ENCODE peak calls at places on chromosomes 3 and 15, in nine cellular contexts. L is transverse colon, T is IMR-90, C is sigmoid colon, J is left ventricle myocardium inferior, M is GM23248, B is astrocyte, G is heart left ventricle, Q is tibial nerve. V is an unnamed sample. For H3K9me3 and H3K4me1, the result is how much of the 10 kb centered on the place peaks cover.

GRCh38 chr3:159273608-159274007 is 471.8 kb downstream of the MFSD1 start:
- DNase-seq in M (peak), B (peak), L (no peak), C (no peak), Q (no peak), J (peak), G (peak), T (peak), V (no peak)

GRCh38 chr3:186609247-186609868 is 3.5 kb upstream of the AHSG start:
- DNase-seq in L (no peak), B (no peak), G (no peak), J (no peak), Q (no peak), M (peak), T (no peak), C (no peak), V (no peak)

GRCh38 chr3:84738101-84738500 is 220.7 kb upstream of the CADM2 start:
- DNase-seq in L (no peak), G (no peak), M (no peak), J (no peak), C (no peak), B (no peak), T (no peak), Q (no peak), V (no peak)

GRCh38 chr15:85094685-85095084 is 113.0 kb downstream of the PDE8A start:
- DNase-seq in J (no peak), Q (no peak), T (peak), C (no peak), B (peak), M (peak), G (no peak), L (no peak), V (no peak)

GRCh38 chr3:44992555-44993470 is 16.8 kb downstream of the EXOSC7 start:
- DNase-seq in B (no peak), Q (no peak), T (no peak), M (peak), L (no peak), C (peak), J (no peak), G (no peak), V (no peak)

GRCh38 chr3:908839-909238 is 184.0 kb upstream of the CNTN6 start:
- DNase-seq in B (no peak), M (peak), C (no peak), L (no peak), J (no peak), Q (no peak), G (no peak), T (no peak), V (no peak)

GRCh38 chr3:52834871-52835501 is at the start of gene MUSTN1:
- DNase-seq in J (peak), C (peak), T (peak), G (peak), M (no peak), B (no peak), L (no peak), Q (peak), V (no peak)

GRCh38 chr3:59575113-59576001 is 525.5 kb upstream of the CFAP20DC start:
- DNase-seq in J (peak), C (peak), M (peak), L (peak), G (peak), T (peak), B (peak), Q (peak), V (peak)

GRCh38 chr3:36700537-36701248 is 63.7 kb downstream of the DCLK3 start:
- DNase-seq in C (no peak), J (peak), T (peak), L (no peak), Q (peak), M (peak), G (peak), B (peak), V (no peak)

GRCh38 chr15:50876989-50877360 is 31.5 kb upstream of the AP4E1 start:
- DNase-seq in G (peak), C (peak), L (peak), T (peak), Q (peak), B (peak), J (peak), M (peak), V (peak)

GRCh38 chr3:95319921-95320494 is 1257.1 kb downstream of the NSUN3 start:
- DNase-seq in G (no peak), J (no peak), L (no peak), T (no peak), Q (no peak), C (no peak), M (no peak), B (peak), V (no peak)

GRCh38 chr3:61877359-61877770 is 316.0 kb downstream of the PTPRG start:
- DNase-seq in G (no peak), B (peak), M (peak), J (no peak), Q (no peak), L (no peak), C (no peak), T (no peak), V (no peak)

GRCh38 chr3:155631323-155632019 is 113.4 kb downstream of the PLCH1 start:
- DNase-seq in B (peak), L (no peak), C (no peak), T (no peak), J (no peak), G (no peak), Q (no peak), M (peak), V (no peak)

GRCh38 chr15:40060241-40060961 is 21.4 kb upstream of the SRP14 start:
- DNase-seq in C (no peak), Q (no peak), G (no peak), M (no peak), T (no peak), B (no peak), L (no peak), J (no peak), V (no peak)

GRCh38 chr3:60198179-60198578 is 1053.1 kb downstream of the FHIT start:
- DNase-seq in M (no peak), T (no peak), G (no peak), B (no peak), L (no peak), J (no peak), C (no peak), Q (no peak), V (no peak)

GRCh38 chr3:112302061-112302830 is 8.2 kb upstream of the SLC9C1 start:
- DNase-seq in M (no peak), Q (no peak), T (peak), G (no peak), L (no peak), C (no peak), J (no peak), B (no peak), V (no peak)

GRCh38 chr3:13420051-13420816 is at the start of gene NUP210:
- DNase-seq in G (no peak), Q (no peak), B (no peak), C (no peak), M (no peak), L (peak), T (no peak), J (peak), V (peak)

GRCh38 chr3:5017953-5018531 is 38.8 kb downstream of the BHLHE40 start:
- DNase-seq in Q (peak), T (no peak), B (peak), J (peak), L (peak), M (peak), C (peak), G (peak), V (no peak)

GRCh38 chr3:107798381-107798780 is 275.6 kb downstream of the BBX start:
- DNase-seq in J (no peak), L (no peak), T (peak), G (no peak), Q (no peak), M (peak), B (peak), C (no peak), V (no peak)

GRCh38 chr3:165742351-165742750 is 94.9 kb downstream of the BCHE start:
- DNase-seq in G (no peak), B (no peak), J (no peak), L (no peak), Q (no peak), C (no peak), M (no peak), T (no peak), V (no peak)

GRCh38 chr3:32106929-32107362 is 526 bp downstream of the GPD1L start:
- DNase-seq in J (peak), Q (peak), C (peak), L (peak), G (peak), B (no peak), T (no peak), M (peak), V (peak)

GRCh38 chr3:142536519-142536918 is 42.0 kb downstream of the ATR start:
- DNase-seq in G (no peak), T (no peak), J (no peak), M (no peak), B (no peak), C (no peak), Q (no peak), L (no peak), V (no peak)

GRCh38 chr15:65413760-65414144 is 9.0 kb downstream of the IGDCC4 start:
- DNase-seq in Q (no peak), B (no peak), L (no peak), G (no peak), M (no peak), C (no peak), T (no peak), J (no peak), V (no peak)

GRCh38 chr15:40302981-40303380 is 4.8 kb downstream of the PLCB2 start:
- DNase-seq in C (peak), Q (no peak), B (no peak), L (no peak), J (no peak), G (no peak), M (no peak), T (no peak), V (no peak)

GRCh38 chr3:67526246-67526645 is 128.2 kb downstream of the SUCLG2 start:
- DNase-seq in Q (no peak), L (no peak), B (peak), C (no peak), J (no peak), G (no peak), T (peak), M (peak), V (no peak)

GRCh38 chr3:27356976-27357375 is 12.2 kb downstream of the NEK10 start:
- DNase-seq in C (no peak), L (no peak), J (no peak), B (no peak), M (no peak), T (no peak), G (no peak), Q (no peak), V (no peak)

GRCh38 chr15:48722764-48723661 is 77.5 kb upstream of the FBN1 start:
- DNase-seq in G (no peak), B (peak), C (no peak), M (peak), Q (no peak), T (peak), J (no peak), L (no peak), V (no peak)

GRCh38 chr15:59420986-59421618 is 16.9 kb upstream of the FAM81A start:
- DNase-seq in J (no peak), T (peak), L (no peak), M (peak), G (no peak), C (no peak), B (peak), Q (no peak), V (no peak)

GRCh38 chr15:31303434-31304073 is 23.1 kb upstream of the KLF13 start:
- DNase-seq in M (peak), C (peak), G (no peak), L (peak), J (peak), T (no peak), Q (no peak), B (no peak), V (peak)

GRCh38 chr3:134985841-134986520 is 190.9 kb downstream of the EPHB1 start:
- DNase-seq in C (no peak), T (no peak), J (no peak), L (no peak), Q (no peak), B (peak), M (peak), G (no peak), V (no peak)

GRCh38 chr3:139491966-139492365 is 15.7 kb upstream of the RBP2 start:
- DNase-seq in Q (no peak), C (no peak), B (no peak), J (no peak), T (no peak), M (no peak), L (no peak), G (no peak), V (no peak)

GRCh38 chr3:174440350-174440716 is 418.8 kb upstream of the NAALADL2 start:
- DNase-seq in T (peak), Q (peak), C (peak), G (no peak), L (peak), B (peak), M (peak), J (no peak), V (no peak)

GRCh38 chr3:40827942-40828688 is 303.4 kb downstream of the ZNF621 start:
- DNase-seq in C (peak), J (peak), Q (peak), B (no peak), L (peak), T (no peak), M (peak), G (peak), V (no peak)

GRCh38 chr3:188389711-188390346 is 235.9 kb downstream of the LPP start:
- DNase-seq in B (no peak), M (peak), Q (peak), T (no peak), C (peak), J (peak), L (peak), G (peak), V (peak)

GRCh38 chr15:58628206-58629057 is 121.1 kb downstream of the ADAM10 start:
- DNase-seq in C (no peak), Q (no peak), G (no peak), B (no peak), M (peak), J (no peak), L (no peak), T (no peak), V (peak)

GRCh38 chr3:141986548-141987107 is 110.2 kb downstream of the ATP1B3 start:
- DNase-seq in Q (no peak), B (no peak), C (no peak), J (no peak), M (no peak), L (no peak), G (no peak), T (no peak), V (no peak)

GRCh38 chr15:87712211-87712610 is 544.3 kb downstream of the NTRK3 start:
- DNase-seq in G (no peak), L (no peak), B (no peak), M (no peak), Q (no peak), T (no peak), C (no peak), J (no peak), V (no peak)

GRCh38 chr15:31786360-31786759 is 244.0 kb upstream of the CHRNA7 start:
- DNase-seq in G (no peak), L (no peak), B (no peak), T (no peak), M (no peak), J (no peak), C (no peak), Q (no peak), V (no peak)

GRCh38 chr15:73697033-73697467 is 12.9 kb downstream of the CD276 start:
- DNase-seq in G (peak), C (peak), M (peak), B (peak), L (peak), T (peak), J (peak), Q (peak), V (peak)

DNA sequence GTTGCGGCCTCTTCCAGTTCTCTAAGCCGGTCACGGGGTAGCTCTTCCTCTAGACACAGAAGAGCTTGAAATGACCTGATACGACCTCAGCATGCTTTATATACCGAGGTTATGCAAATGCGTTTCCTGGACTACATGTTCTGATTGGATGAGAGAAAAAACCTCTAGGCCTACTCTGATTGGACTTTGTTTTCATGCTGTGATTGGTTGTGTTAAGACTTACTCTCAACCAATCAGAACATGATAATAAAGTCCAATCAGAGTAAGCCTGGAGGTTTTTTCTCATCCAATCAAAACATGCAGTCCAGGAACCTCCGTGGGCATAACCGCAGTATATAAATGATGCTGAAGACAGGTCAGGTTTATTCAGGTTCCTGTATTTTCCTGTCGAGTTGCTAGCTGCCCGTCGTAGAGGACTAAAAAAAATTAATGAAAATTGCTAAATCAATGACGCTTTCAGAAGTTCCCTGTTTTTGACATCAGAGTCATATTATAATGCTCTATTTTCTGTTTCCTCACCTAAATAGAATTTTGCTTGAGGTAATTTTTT is 177.4 kb downstream of the POTEB3 start:
- DNase-seq in C (no peak), Q (no peak), J (no peak), L (no peak), B (no peak), M (no peak), T (no peak), G (no peak), V (no peak)
- H3K9me3 ChIP-seq in C (under half), Q (under half), J (under half), L (under half), B (under half), M (under half), T (under half), G (under half), V (under half)

GRCh38 chr3:42649006-42649405 is 4.5 kb upstream of the ZBTB47 start:
- DNase-seq in B (no peak), C (no peak), M (no peak), L (no peak), G (no peak), J (no peak), Q (no peak), T (no peak), V (no peak)
- H3K27ac ChIP-seq in B (no peak), C (no peak), M (no peak), L (no peak), G (peak), J (peak), Q (peak), T (no peak), V (no peak)

DNA sequence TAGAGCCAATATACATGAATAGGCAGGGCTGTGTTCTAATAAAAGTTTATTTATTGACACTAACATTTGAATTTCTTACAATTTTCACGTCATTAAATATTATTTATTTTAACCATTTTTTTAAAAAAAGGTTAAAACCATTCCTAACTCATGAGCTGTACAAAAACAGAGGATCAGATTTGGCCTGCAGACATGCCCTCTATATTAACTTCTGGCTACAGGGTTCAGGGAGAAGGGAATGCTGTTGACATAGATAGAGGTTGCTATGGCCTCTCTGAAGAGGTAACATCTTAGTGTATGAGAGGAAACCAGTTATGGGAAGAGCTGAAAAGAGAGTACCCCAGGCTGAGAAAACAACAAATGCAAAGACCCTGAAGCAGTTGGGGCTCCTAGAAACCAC is 19.1 kb upstream of the RAP2B start:
- DNase-seq in B (no peak), M (no peak), J (no peak), T (peak), G (no peak), C (no peak), L (no peak), Q (no peak), V (no peak)
- H3K4me1 ChIP-seq in B (under half), M (under half), J (under half), T (under half), G (under half), C (under half), L (under half), Q (under half), V (under half)

GRCh38 chr15:24986653-24987052 is 31.9 kb downstream of the SNRPN start:
- DNase-seq in Q (no peak), L (no peak), B (no peak), C (no peak), G (no peak), J (no peak), T (no peak), M (no peak), V (no peak)
- H3K9me3 ChIP-seq in Q (half or more), L (under half), B (under half), C (under half), G (half or more), J (half or more), T (under half), M (under half), V (half or more)